ENCODE peak calls at places on chromosomes 4 and X, in ten cellular contexts. A is GF-D8; Z is AG08396; M is activated T-cell treated with anti-CD3 and anti-CD28 coated beads for 4 hours; B is COR-L47; Y is activated T-helper 1 cell treated with anti-CD3 and anti-CD28 coated beads, Interleukin-2, amount 50 U/mL, for 16 hours; Q is stimulated activated CD4-positive, alpha-beta T cell treated with anti-CD3 and anti-CD28 coated beads, Interleukin-15, amount 100 ng/mL, for 1 hour; X is uterus; F is stimulated activated CD8-positive, alpha-beta memory T cell treated with anti-CD3 and anti-CD28 coated beads, Interleukin-2, amount 100 ng/mL, for 48 hours; S is GM03348. R is an unnamed sample.

GRCh38 chr4:94135701-94136100 is 72.0 kb upstream of the SMARCAD1 start:
- DNase-seq in A (no peak), Z (no peak), M (no peak), B (no peak), Y (no peak), Q (no peak), X (no peak), F (no peak), S (no peak), R (no peak)

GRCh38 chr4:8302331-8302730 is 32.8 kb downstream of the HTRA3 start:
- DNase-seq in A (no peak), Z (no peak), M (no peak), B (no peak), Y (no peak), Q (no peak), X (peak; percentile 10), F (no peak), S (no peak), R (peak; percentile 44)

GRCh38 chr4:151329217-151330007 is 4.0 kb upstream of the SH3D19 start:
- DNase-seq in A (no peak), Z (no peak), M (no peak), B (no peak), Y (no peak), Q (no peak), X (no peak), F (no peak), S (no peak), R (no peak)

GRCh38 chr4:2259036-2259540 is 2.8 kb downstream of the MXD4 start:
- DNase-seq in A (no peak), Z (no peak), M (no peak), B (no peak), Y (no peak), Q (no peak), X (peak; percentile 18), F (no peak), S (no peak), R (peak; percentile 44)

GRCh38 chrX:22060952-22061351 is 28.8 kb downstream of the PHEX start:
- DNase-seq in A (no peak), Z (peak; percentile 10), M (no peak), B (no peak), Y (no peak), Q (no peak), X (no peak), F (no peak), S (peak; percentile 17), R (no peak)

GRCh38 chr4:16270654-16271328 is 44.5 kb upstream of the TAPT1 start:
- DNase-seq in A (peak; percentile 65), Z (no peak), M (no peak), B (no peak), Y (no peak), Q (no peak), X (no peak), F (no peak), S (no peak), R (no peak)

GRCh38 chr4:139267301-139267700 is 12.7 kb downstream of the MGARP start:
- DNase-seq in A (no peak), Z (no peak), M (no peak), B (no peak), Y (no peak), Q (no peak), X (no peak), F (no peak), S (peak; percentile 26), R (no peak)

GRCh38 chr4:163137581-163137980 is 29.1 kb downstream of the NAF1 start:
- DNase-seq in A (no peak), Z (no peak), M (no peak), B (no peak), Y (no peak), Q (no peak), X (no peak), F (no peak), S (no peak), R (no peak)

GRCh38 chr4:35836591-35836990 is 407.7 kb downstream of the ARAP2 start:
- DNase-seq in A (no peak), Z (no peak), M (no peak), B (no peak), Y (no peak), Q (no peak), X (no peak), F (no peak), S (no peak), R (no peak)

GRCh38 chr4:7967501-7968261 is 28.0 kb upstream of the AFAP1 start:
- DNase-seq in A (no peak), Z (peak; percentile 39), M (no peak), B (no peak), Y (no peak), Q (no peak), X (no peak), F (no peak), S (no peak), R (no peak)

GRCh38 chr4:77921701-77922100 is 59.1 kb downstream of the MRPL1 start:
- DNase-seq in A (no peak), Z (peak; percentile 40), M (no peak), B (no peak), Y (no peak), Q (no peak), X (no peak), F (no peak), S (peak; percentile 68), R (no peak)

GRCh38 chr4:110361921-110362320 is 114.0 kb upstream of the ENPEP start:
- DNase-seq in A (no peak), Z (no peak), M (no peak), B (no peak), Y (no peak), Q (no peak), X (no peak), F (no peak), S (peak; percentile 6), R (no peak)